ENCODE peak calls at places on chromosomes 11 and 22, in seven cellular contexts. One of them, this sample, is unnamed.

GRCh38 chr11:116910378-116910777 is 73.0 kb upstream of the APOA1 start:
- DNase-seq in uterus: no peak
- DNase-seq in Peyer's patch: no peak
- DNase-seq in thyroid gland: no peak
- DNase-seq in sigmoid colon: no peak
- DNase-seq in body of pancreas: no peak
- DNase-seq in IMR-90: peak; percentile 48
- DNase-seq in this sample: no peak

GRCh38 chr22:26442086-26442756 is 13.2 kb downstream of the ASPHD2 start:
- DNase-seq in uterus: no peak
- DNase-seq in Peyer's patch: no peak
- DNase-seq in thyroid gland: no peak
- DNase-seq in sigmoid colon: no peak
- DNase-seq in body of pancreas: no peak
- DNase-seq in IMR-90: no peak
- DNase-seq in this sample: no peak

GRCh38 chr22:37905534-37906363 is at the start of gene MICALL1:
- DNase-seq in uterus: peak; percentile 73
- DNase-seq in Peyer's patch: peak; percentile 88
- DNase-seq in thyroid gland: peak; percentile 82
- DNase-seq in sigmoid colon: peak; percentile 87
- DNase-seq in body of pancreas: peak; percentile 79
- DNase-seq in IMR-90: peak; percentile 67
- DNase-seq in this sample: peak; percentile 54

GRCh38 chr11:61699737-61700160 is 19.6 kb downstream of the DAGLA start:
- DNase-seq in uterus: no peak
- DNase-seq in Peyer's patch: peak; percentile 54
- DNase-seq in thyroid gland: peak; percentile 35
- DNase-seq in sigmoid colon: peak; percentile 80
- DNase-seq in body of pancreas: peak; percentile 76
- DNase-seq in IMR-90: no peak
- DNase-seq in this sample: no peak

GRCh38 chr11:111019931-111020381 is 225.6 kb upstream of the POU2AF2 start:
- DNase-seq in uterus: no peak
- DNase-seq in Peyer's patch: no peak
- DNase-seq in thyroid gland: no peak
- DNase-seq in sigmoid colon: no peak
- DNase-seq in body of pancreas: no peak
- DNase-seq in IMR-90: peak; percentile 46
- DNase-seq in this sample: no peak

GRCh38 chr11:721913-722811 is 16.1 kb downstream of the EPS8L2 start:
- DNase-seq in uterus: no peak
- DNase-seq in Peyer's patch: peak; percentile 90
- DNase-seq in thyroid gland: no peak
- DNase-seq in sigmoid colon: no peak
- DNase-seq in body of pancreas: no peak
- DNase-seq in IMR-90: no peak
- DNase-seq in this sample: no peak

GRCh38 chr11:61905801-61906521 is 11.4 kb downstream of the RAB3IL1 start:
- DNase-seq in uterus: no peak
- DNase-seq in Peyer's patch: no peak
- DNase-seq in thyroid gland: no peak
- DNase-seq in sigmoid colon: no peak
- DNase-seq in body of pancreas: no peak
- DNase-seq in IMR-90: no peak
- DNase-seq in this sample: no peak

GRCh38 chr22:24521791-24522245 is 26.7 kb downstream of the UPB1 start:
- DNase-seq in uterus: no peak
- DNase-seq in Peyer's patch: peak; percentile 86
- DNase-seq in thyroid gland: peak; percentile 80
- DNase-seq in sigmoid colon: no peak
- DNase-seq in body of pancreas: peak; percentile 57
- DNase-seq in IMR-90: peak; percentile 60
- DNase-seq in this sample: peak; percentile 50

GRCh38 chr11:72613450-72613849 is 60.8 kb downstream of the PDE2A start:
- DNase-seq in uterus: no peak
- DNase-seq in Peyer's patch: no peak
- DNase-seq in thyroid gland: no peak
- DNase-seq in sigmoid colon: no peak
- DNase-seq in body of pancreas: no peak
- DNase-seq in IMR-90: no peak
- DNase-seq in this sample: no peak

GRCh38 chr22:22865311-22866072 is 22.1 kb upstream of the IGLL5 start:
- DNase-seq in uterus: no peak
- DNase-seq in Peyer's patch: peak; percentile 84
- DNase-seq in thyroid gland: no peak
- DNase-seq in sigmoid colon: no peak
- DNase-seq in body of pancreas: no peak
- DNase-seq in IMR-90: no peak
- DNase-seq in this sample: no peak

GRCh38 chr22:40036591-40037225 is 42.0 kb downstream of the FAM83F start:
- DNase-seq in uterus: peak; percentile 32
- DNase-seq in Peyer's patch: peak; percentile 74
- DNase-seq in thyroid gland: peak; percentile 76
- DNase-seq in sigmoid colon: peak; percentile 77
- DNase-seq in body of pancreas: peak; percentile 49
- DNase-seq in IMR-90: peak; percentile 76
- DNase-seq in this sample: peak; percentile 77

GRCh38 chr11:68692881-68693483 is 8.6 kb downstream of the GAL start:
- DNase-seq in uterus: no peak
- DNase-seq in Peyer's patch: peak; percentile 25
- DNase-seq in thyroid gland: no peak
- DNase-seq in sigmoid colon: peak; percentile 61
- DNase-seq in body of pancreas: no peak
- DNase-seq in IMR-90: no peak
- DNase-seq in this sample: no peak

GRCh38 chr11:10488581-10489443 is 33.7 kb downstream of the AMPD3 start:
- DNase-seq in uterus: no peak
- DNase-seq in Peyer's patch: peak; percentile 91
- DNase-seq in thyroid gland: peak; percentile 85
- DNase-seq in sigmoid colon: peak; percentile 57
- DNase-seq in body of pancreas: no peak
- DNase-seq in IMR-90: no peak
- DNase-seq in this sample: no peak

GRCh38 chr11:76445122-76446084 is 585 bp downstream of the EMSY start:
- DNase-seq in uterus: peak; percentile 63
- DNase-seq in Peyer's patch: peak; percentile 83
- DNase-seq in thyroid gland: peak; percentile 74
- DNase-seq in sigmoid colon: peak; percentile 87
- DNase-seq in body of pancreas: peak; percentile 66
- DNase-seq in IMR-90: peak; percentile 90
- DNase-seq in this sample: peak; percentile 63

GRCh38 chr22:49197500-49197899 is 630.2 kb downstream of the BRD1 start:
- DNase-seq in uterus: peak; percentile 19
- DNase-seq in Peyer's patch: peak; percentile 30
- DNase-seq in thyroid gland: no peak
- DNase-seq in sigmoid colon: peak; percentile 61
- DNase-seq in body of pancreas: no peak
- DNase-seq in IMR-90: no peak
- DNase-seq in this sample: no peak

GRCh38 chr22:24753919-24754318 is 20.6 kb downstream of the PIWIL3 start:
- DNase-seq in uterus: no peak
- DNase-seq in Peyer's patch: no peak
- DNase-seq in thyroid gland: no peak
- DNase-seq in sigmoid colon: no peak
- DNase-seq in body of pancreas: no peak
- DNase-seq in IMR-90: no peak
- DNase-seq in this sample: no peak

GRCh38 chr11:36350137-36350513 is 54.0 kb downstream of the PRR5L start:
- DNase-seq in uterus: no peak
- DNase-seq in Peyer's patch: no peak
- DNase-seq in thyroid gland: no peak
- DNase-seq in sigmoid colon: no peak
- DNase-seq in body of pancreas: no peak
- DNase-seq in IMR-90: no peak
- DNase-seq in this sample: no peak

GRCh38 chr11:10314199-10315072 is 9.6 kb downstream of the ADM start:
- DNase-seq in uterus: no peak
- DNase-seq in Peyer's patch: peak; percentile 57
- DNase-seq in thyroid gland: no peak
- DNase-seq in sigmoid colon: no peak
- DNase-seq in body of pancreas: no peak
- DNase-seq in IMR-90: peak; percentile 71
- DNase-seq in this sample: no peak

GRCh38 chr11:69456712-69457111 is 24.8 kb upstream of the LINC01488 start:
- DNase-seq in uterus: no peak
- DNase-seq in Peyer's patch: no peak
- DNase-seq in thyroid gland: no peak
- DNase-seq in sigmoid colon: no peak
- DNase-seq in body of pancreas: no peak
- DNase-seq in IMR-90: no peak
- DNase-seq in this sample: no peak

GRCh38 chr11:96464695-96465307 is 75.0 kb downstream of the JRKL start:
- DNase-seq in uterus: no peak
- DNase-seq in Peyer's patch: no peak
- DNase-seq in thyroid gland: no peak
- DNase-seq in sigmoid colon: no peak
- DNase-seq in body of pancreas: no peak
- DNase-seq in IMR-90: peak; percentile 78
- DNase-seq in this sample: peak; percentile 19

GRCh38 chr11:27910186-27910941 is 197.6 kb downstream of the KIF18A start:
- DNase-seq in uterus: no peak
- DNase-seq in Peyer's patch: no peak
- DNase-seq in thyroid gland: no peak
- DNase-seq in sigmoid colon: no peak
- DNase-seq in body of pancreas: no peak
- DNase-seq in IMR-90: peak; percentile 84
- DNase-seq in this sample: no peak

GRCh38 chr11:32173435-32173834 is 82.6 kb downstream of the RCN1 start:
- DNase-seq in uterus: peak; percentile 28
- DNase-seq in Peyer's patch: peak; percentile 58
- DNase-seq in thyroid gland: no peak
- DNase-seq in sigmoid colon: no peak
- DNase-seq in body of pancreas: peak; percentile 54
- DNase-seq in IMR-90: peak; percentile 68
- DNase-seq in this sample: peak; percentile 54

GRCh38 chr11:117815262-117815803 is 9.2 kb downstream of the FXYD2 start:
- DNase-seq in uterus: no peak
- DNase-seq in Peyer's patch: peak; percentile 87
- DNase-seq in thyroid gland: peak; percentile 35
- DNase-seq in sigmoid colon: no peak
- DNase-seq in body of pancreas: no peak
- DNase-seq in IMR-90: no peak
- DNase-seq in this sample: no peak

GRCh38 chr11:11856638-11857037 is 14.9 kb downstream of the USP47 start:
- DNase-seq in uterus: no peak
- DNase-seq in Peyer's patch: no peak
- DNase-seq in thyroid gland: no peak
- DNase-seq in sigmoid colon: no peak
- DNase-seq in body of pancreas: no peak
- DNase-seq in IMR-90: no peak
- DNase-seq in this sample: no peak

DNA sequence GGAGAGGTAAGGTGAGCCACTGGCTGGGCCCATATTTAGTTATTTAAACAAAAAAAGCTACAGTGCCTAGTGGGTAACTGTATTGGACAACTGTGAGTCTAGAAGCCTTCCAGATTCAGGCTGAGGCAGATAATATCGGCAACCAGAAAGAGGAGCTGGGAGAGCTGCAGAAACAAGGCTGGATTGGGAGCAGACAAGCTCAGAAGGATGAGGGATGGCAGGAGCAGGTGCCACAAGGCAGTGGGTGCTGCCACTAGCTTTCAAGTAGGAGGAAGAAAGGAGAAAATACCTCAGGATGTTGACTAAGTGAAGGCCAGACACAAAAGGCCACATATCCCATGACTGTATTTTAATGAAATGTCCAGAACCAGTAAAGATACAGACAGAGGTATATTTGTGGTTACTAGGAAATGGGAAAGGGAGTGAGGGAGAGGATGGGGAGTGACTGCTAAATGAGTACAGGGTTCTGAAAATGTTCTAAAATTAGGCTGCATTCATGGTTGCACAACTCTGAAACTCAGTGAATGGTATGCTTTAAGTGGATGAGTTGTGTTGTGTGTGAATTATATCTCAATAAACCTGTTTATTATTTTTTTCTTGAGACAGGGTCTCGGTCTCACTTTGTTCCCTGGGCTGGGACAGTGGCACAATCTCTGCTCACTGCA is 11.8 kb upstream of the RAPSN start:
- DNase-seq in uterus: no peak
- DNase-seq in Peyer's patch: no peak
- DNase-seq in thyroid gland: no peak
- DNase-seq in sigmoid colon: no peak
- DNase-seq in body of pancreas: no peak
- DNase-seq in IMR-90: peak; percentile 29
- DNase-seq in this sample: no peak
- TF ChIP-seq POLR2A in uterus: no peak
- TF ChIP-seq POLR2A in Peyer's patch: no peak
- TF ChIP-seq POLR2A in thyroid gland: no peak
- TF ChIP-seq POLR2A in sigmoid colon: no peak
- TF ChIP-seq POLR2A in body of pancreas: no peak
- TF ChIP-seq POLR2A in IMR-90: no peak
- TF ChIP-seq POLR2A in this sample: no peak

GRCh38 chr22:27624705-27625104 is 176.9 kb downstream of the MN1 start:
- DNase-seq in uterus: no peak
- DNase-seq in Peyer's patch: no peak
- DNase-seq in thyroid gland: no peak
- DNase-seq in sigmoid colon: no peak
- DNase-seq in body of pancreas: no peak
- DNase-seq in IMR-90: no peak
- DNase-seq in this sample: no peak
- TF ChIP-seq POLR2A in uterus: no peak
- TF ChIP-seq POLR2A in Peyer's patch: no peak
- TF ChIP-seq POLR2A in thyroid gland: no peak
- TF ChIP-seq POLR2A in sigmoid colon: no peak
- TF ChIP-seq POLR2A in body of pancreas: no peak
- TF ChIP-seq POLR2A in IMR-90: no peak
- TF ChIP-seq POLR2A in this sample: no peak

GRCh38 chr11:65558785-65559509 is 788 bp upstream of the LTBP3 start:
- DNase-seq in uterus: peak; percentile 86
- DNase-seq in Peyer's patch: no peak
- DNase-seq in thyroid gland: peak; percentile 73
- DNase-seq in sigmoid colon: peak; percentile 91
- DNase-seq in body of pancreas: peak; percentile 63
- DNase-seq in IMR-90: peak; percentile 33
- DNase-seq in this sample: no peak
- TF ChIP-seq POLR2A in uterus: peak; percentile 31
- TF ChIP-seq POLR2A in Peyer's patch: no peak
- TF ChIP-seq POLR2A in thyroid gland: no peak
- TF ChIP-seq POLR2A in sigmoid colon: no peak
- TF ChIP-seq POLR2A in body of pancreas: no peak
- TF ChIP-seq POLR2A in IMR-90: no peak
- TF ChIP-seq POLR2A in this sample: peak; percentile 39

DNA sequence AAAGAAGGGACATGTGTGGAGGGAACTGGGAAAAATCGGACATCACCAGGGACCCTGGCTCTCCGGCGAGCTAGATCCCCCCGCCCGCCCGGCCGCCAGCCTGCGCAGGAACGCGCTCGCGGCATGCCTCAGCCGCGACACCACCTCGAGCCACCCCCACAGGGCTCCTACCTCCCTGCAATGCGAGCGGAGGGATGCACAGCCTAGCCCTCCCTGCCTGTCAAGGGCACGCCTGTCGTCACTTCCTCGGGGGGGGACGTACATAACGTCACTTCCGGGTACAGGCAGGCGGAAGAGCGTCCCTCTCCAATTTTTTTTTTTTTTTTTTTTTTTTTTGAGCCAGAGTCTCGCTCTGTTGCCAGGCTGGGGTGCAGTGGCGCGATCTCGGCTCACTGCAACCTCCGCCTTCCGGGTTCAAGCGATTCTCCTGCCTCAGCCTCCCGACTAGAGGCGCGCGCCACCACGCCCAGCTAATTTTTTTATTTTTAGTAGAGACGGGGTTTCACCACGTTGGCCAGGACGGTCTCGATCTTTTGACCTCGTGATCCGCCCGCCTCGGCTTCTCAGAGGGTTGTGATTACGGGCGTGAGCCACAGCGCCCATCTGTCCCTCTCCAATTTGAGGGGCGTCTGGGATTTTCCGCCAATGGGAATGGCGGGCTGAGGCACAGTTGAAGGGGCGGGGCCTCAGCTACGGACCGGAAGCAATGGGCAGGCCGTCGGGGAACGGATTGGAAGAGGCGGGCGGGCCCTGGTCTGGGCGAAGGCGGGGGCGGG is at the start of gene TXN2:
- DNase-seq in uterus: peak; percentile 98
- DNase-seq in Peyer's patch: peak; percentile 98
- DNase-seq in thyroid gland: peak; percentile 99
- DNase-seq in sigmoid colon: peak; percentile 99
- DNase-seq in body of pancreas: peak; percentile 97
- DNase-seq in IMR-90: peak; percentile 95
- DNase-seq in this sample: peak; percentile 63
- TF ChIP-seq POLR2A in uterus: peak; percentile 78
- TF ChIP-seq POLR2A in Peyer's patch: peak; percentile 66
- TF ChIP-seq POLR2A in thyroid gland: peak; percentile 87
- TF ChIP-seq POLR2A in sigmoid colon: peak; percentile 74
- TF ChIP-seq POLR2A in body of pancreas: peak; percentile 50
- TF ChIP-seq POLR2A in IMR-90: peak; percentile 95
- TF ChIP-seq POLR2A in this sample: peak; percentile 71